ENCODE peak calls at places on chromosomes 5 and 9, in nine cellular contexts. One of them, this sample, is unnamed.

GRCh38 chr9:114119242-114120191 is 20.4 kb upstream of the KIF12 start:
- DNase-seq in adrenal gland: no peak
- DNase-seq in endothelial cell of umbilical vein: no peak
- DNase-seq in uterus: no peak
- DNase-seq in heart left ventricle: no peak
- DNase-seq in A549: no peak
- DNase-seq in stomach: no peak
- DNase-seq in breast epithelium: no peak
- DNase-seq in Peyer's patch: no peak
- DNase-seq in this sample: no peak

GRCh38 chr5:54087436-54087835 is 222.9 kb downstream of the ARL15 start:
- DNase-seq in adrenal gland: no peak
- DNase-seq in endothelial cell of umbilical vein: peak
- DNase-seq in uterus: no peak
- DNase-seq in heart left ventricle: no peak
- DNase-seq in A549: no peak
- DNase-seq in stomach: no peak
- DNase-seq in breast epithelium: no peak
- DNase-seq in Peyer's patch: no peak
- DNase-seq in this sample: no peak

GRCh38 chr9:6415266-6415665 is 2.3 kb downstream of the UHRF2 start:
- DNase-seq in adrenal gland: no peak
- DNase-seq in endothelial cell of umbilical vein: no peak
- DNase-seq in uterus: no peak
- DNase-seq in heart left ventricle: no peak
- DNase-seq in A549: no peak
- DNase-seq in stomach: no peak
- DNase-seq in breast epithelium: no peak
- DNase-seq in Peyer's patch: no peak
- DNase-seq in this sample: no peak

GRCh38 chr9:110058304-110058953 is 149.5 kb downstream of the C9orf152 start:
- DNase-seq in adrenal gland: peak
- DNase-seq in endothelial cell of umbilical vein: peak
- DNase-seq in uterus: no peak
- DNase-seq in heart left ventricle: no peak
- DNase-seq in A549: peak
- DNase-seq in stomach: peak
- DNase-seq in breast epithelium: no peak
- DNase-seq in Peyer's patch: peak
- DNase-seq in this sample: peak

GRCh38 chr9:116939605-116940004 is 252.5 kb downstream of the TRIM32 start:
- DNase-seq in adrenal gland: no peak
- DNase-seq in endothelial cell of umbilical vein: no peak
- DNase-seq in uterus: no peak
- DNase-seq in heart left ventricle: no peak
- DNase-seq in A549: no peak
- DNase-seq in stomach: no peak
- DNase-seq in breast epithelium: no peak
- DNase-seq in Peyer's patch: no peak
- DNase-seq in this sample: no peak

GRCh38 chr9:95874303-95874988 is 1.0 kb upstream of the ERCC6L2 start:
- DNase-seq in adrenal gland: peak
- DNase-seq in endothelial cell of umbilical vein: no peak
- DNase-seq in uterus: no peak
- DNase-seq in heart left ventricle: no peak
- DNase-seq in A549: peak
- DNase-seq in stomach: no peak
- DNase-seq in breast epithelium: no peak
- DNase-seq in Peyer's patch: no peak
- DNase-seq in this sample: no peak

GRCh38 chr5:4027335-4027734 is 431.7 kb downstream of the IRX1 start:
- DNase-seq in adrenal gland: no peak
- DNase-seq in endothelial cell of umbilical vein: peak
- DNase-seq in uterus: no peak
- DNase-seq in heart left ventricle: no peak
- DNase-seq in A549: no peak
- DNase-seq in stomach: no peak
- DNase-seq in breast epithelium: no peak
- DNase-seq in Peyer's patch: no peak
- DNase-seq in this sample: no peak

GRCh38 chr9:36328798-36329411 is 70.7 kb upstream of the GNE start:
- DNase-seq in adrenal gland: no peak
- DNase-seq in endothelial cell of umbilical vein: peak
- DNase-seq in uterus: peak
- DNase-seq in heart left ventricle: no peak
- DNase-seq in A549: peak
- DNase-seq in stomach: no peak
- DNase-seq in breast epithelium: no peak
- DNase-seq in Peyer's patch: peak
- DNase-seq in this sample: no peak

GRCh38 chr5:99063737-99064136 is 134.9 kb upstream of the CHD1 start:
- DNase-seq in adrenal gland: no peak
- DNase-seq in endothelial cell of umbilical vein: no peak
- DNase-seq in uterus: no peak
- DNase-seq in heart left ventricle: no peak
- DNase-seq in A549: no peak
- DNase-seq in stomach: no peak
- DNase-seq in breast epithelium: no peak
- DNase-seq in Peyer's patch: no peak
- DNase-seq in this sample: no peak

GRCh38 chr9:72586388-72587160 is 65.2 kb downstream of the TMC1 start:
- DNase-seq in adrenal gland: peak
- DNase-seq in endothelial cell of umbilical vein: peak
- DNase-seq in uterus: no peak
- DNase-seq in heart left ventricle: no peak
- DNase-seq in A549: peak
- DNase-seq in stomach: no peak
- DNase-seq in breast epithelium: no peak
- DNase-seq in Peyer's patch: no peak
- DNase-seq in this sample: no peak

GRCh38 chr9:38153152-38153909 is 84.3 kb upstream of the SHB start:
- DNase-seq in adrenal gland: no peak
- DNase-seq in endothelial cell of umbilical vein: no peak
- DNase-seq in uterus: no peak
- DNase-seq in heart left ventricle: no peak
- DNase-seq in A549: no peak
- DNase-seq in stomach: peak
- DNase-seq in breast epithelium: no peak
- DNase-seq in Peyer's patch: no peak
- DNase-seq in this sample: no peak

GRCh38 chr5:150161242-150162141 is 5.1 kb upstream of the CDX1 start:
- DNase-seq in adrenal gland: peak
- DNase-seq in endothelial cell of umbilical vein: peak
- DNase-seq in uterus: peak
- DNase-seq in heart left ventricle: peak
- DNase-seq in A549: peak
- DNase-seq in stomach: peak
- DNase-seq in breast epithelium: peak
- DNase-seq in Peyer's patch: peak
- DNase-seq in this sample: peak

GRCh38 chr9:105503873-105504272 is 54.1 kb upstream of the FKTN start:
- DNase-seq in adrenal gland: no peak
- DNase-seq in endothelial cell of umbilical vein: no peak
- DNase-seq in uterus: no peak
- DNase-seq in heart left ventricle: no peak
- DNase-seq in A549: no peak
- DNase-seq in stomach: no peak
- DNase-seq in breast epithelium: no peak
- DNase-seq in Peyer's patch: no peak
- DNase-seq in this sample: no peak

GRCh38 chr5:138714694-138715093 is 38.5 kb upstream of the CTNNA1 start:
- DNase-seq in adrenal gland: no peak
- DNase-seq in endothelial cell of umbilical vein: no peak
- DNase-seq in uterus: no peak
- DNase-seq in heart left ventricle: no peak
- DNase-seq in A549: no peak
- DNase-seq in stomach: no peak
- DNase-seq in breast epithelium: no peak
- DNase-seq in Peyer's patch: no peak
- DNase-seq in this sample: no peak

GRCh38 chr5:138713247-138713646 is 40.0 kb upstream of the CTNNA1 start:
- DNase-seq in adrenal gland: no peak
- DNase-seq in endothelial cell of umbilical vein: no peak
- DNase-seq in uterus: no peak
- DNase-seq in heart left ventricle: no peak
- DNase-seq in A549: no peak
- DNase-seq in stomach: no peak
- DNase-seq in breast epithelium: no peak
- DNase-seq in Peyer's patch: no peak
- DNase-seq in this sample: no peak

GRCh38 chr5:138716456-138716924 is 36.7 kb upstream of the CTNNA1 start:
- DNase-seq in adrenal gland: no peak
- DNase-seq in endothelial cell of umbilical vein: no peak
- DNase-seq in uterus: no peak
- DNase-seq in heart left ventricle: no peak
- DNase-seq in A549: peak
- DNase-seq in stomach: no peak
- DNase-seq in breast epithelium: no peak
- DNase-seq in Peyer's patch: no peak
- DNase-seq in this sample: no peak

GRCh38 chr5:138720840-138721239 is 32.4 kb upstream of the CTNNA1 start:
- DNase-seq in adrenal gland: no peak
- DNase-seq in endothelial cell of umbilical vein: no peak
- DNase-seq in uterus: no peak
- DNase-seq in heart left ventricle: no peak
- DNase-seq in A549: no peak
- DNase-seq in stomach: no peak
- DNase-seq in breast epithelium: no peak
- DNase-seq in Peyer's patch: no peak
- DNase-seq in this sample: no peak

DNA sequence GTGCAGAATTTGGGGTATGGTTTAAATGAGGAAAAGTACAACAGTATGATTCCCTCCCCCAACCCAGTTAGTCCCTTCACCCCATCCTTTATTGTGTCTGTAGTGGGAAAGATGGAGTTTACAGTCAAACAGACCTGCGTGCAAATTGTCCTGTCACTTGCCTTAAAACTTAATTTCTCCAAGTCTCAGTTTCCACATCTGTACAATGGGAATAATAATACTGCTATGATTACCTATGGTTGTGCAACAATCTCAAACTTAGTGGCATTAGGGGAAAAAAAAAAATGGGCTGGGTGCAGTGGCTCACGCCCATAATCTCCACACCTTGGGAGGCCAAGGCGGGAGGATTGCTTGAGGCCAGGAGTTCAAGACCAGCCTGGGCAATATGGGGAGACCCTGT is 35.8 kb upstream of the CTNNA1 start:
- DNase-seq in adrenal gland: no peak
- DNase-seq in endothelial cell of umbilical vein: no peak
- DNase-seq in uterus: no peak
- DNase-seq in heart left ventricle: no peak
- DNase-seq in A549: no peak
- DNase-seq in stomach: no peak
- DNase-seq in breast epithelium: no peak
- DNase-seq in Peyer's patch: no peak
- DNase-seq in this sample: no peak
- H3K27ac ChIP-seq in adrenal gland: no peak
- H3K27ac ChIP-seq in endothelial cell of umbilical vein: no peak
- H3K27ac ChIP-seq in uterus: no peak
- H3K27ac ChIP-seq in heart left ventricle: no peak
- H3K27ac ChIP-seq in A549: no peak
- H3K27ac ChIP-seq in stomach: no peak
- H3K27ac ChIP-seq in breast epithelium: no peak
- H3K27ac ChIP-seq in Peyer's patch: no peak
- H3K27ac ChIP-seq in this sample: no peak

GRCh38 chr9:97987490-97987889 is 4.3 kb downstream of the ANP32B start:
- DNase-seq in adrenal gland: no peak
- DNase-seq in endothelial cell of umbilical vein: no peak
- DNase-seq in uterus: no peak
- DNase-seq in heart left ventricle: no peak
- DNase-seq in A549: no peak
- DNase-seq in stomach: no peak
- DNase-seq in breast epithelium: no peak
- DNase-seq in Peyer's patch: no peak
- DNase-seq in this sample: no peak
- H3K4me3 ChIP-seq in adrenal gland: no peak
- H3K4me3 ChIP-seq in endothelial cell of umbilical vein: no peak
- H3K4me3 ChIP-seq in uterus: no peak
- H3K4me3 ChIP-seq in heart left ventricle: no peak
- H3K4me3 ChIP-seq in A549: no peak
- H3K4me3 ChIP-seq in stomach: no peak
- H3K4me3 ChIP-seq in breast epithelium: no peak
- H3K4me3 ChIP-seq in Peyer's patch: no peak
- H3K4me3 ChIP-seq in this sample: no peak

GRCh38 chr5:156581725-156582124 is 254.8 kb downstream of the SGCD start:
- DNase-seq in adrenal gland: no peak
- DNase-seq in endothelial cell of umbilical vein: no peak
- DNase-seq in uterus: no peak
- DNase-seq in heart left ventricle: peak
- DNase-seq in A549: no peak
- DNase-seq in stomach: no peak
- DNase-seq in breast epithelium: no peak
- DNase-seq in Peyer's patch: no peak
- DNase-seq in this sample: no peak
- TF ChIP-seq POLR2A in adrenal gland: no peak
- TF ChIP-seq POLR2A in endothelial cell of umbilical vein: no peak
- TF ChIP-seq POLR2A in uterus: no peak
- TF ChIP-seq POLR2A in heart left ventricle: no peak
- TF ChIP-seq POLR2A in A549: no peak
- TF ChIP-seq POLR2A in stomach: no peak
- TF ChIP-seq POLR2A in breast epithelium: no peak
- TF ChIP-seq POLR2A in Peyer's patch: no peak
- TF ChIP-seq POLR2A in this sample: no peak

DNA sequence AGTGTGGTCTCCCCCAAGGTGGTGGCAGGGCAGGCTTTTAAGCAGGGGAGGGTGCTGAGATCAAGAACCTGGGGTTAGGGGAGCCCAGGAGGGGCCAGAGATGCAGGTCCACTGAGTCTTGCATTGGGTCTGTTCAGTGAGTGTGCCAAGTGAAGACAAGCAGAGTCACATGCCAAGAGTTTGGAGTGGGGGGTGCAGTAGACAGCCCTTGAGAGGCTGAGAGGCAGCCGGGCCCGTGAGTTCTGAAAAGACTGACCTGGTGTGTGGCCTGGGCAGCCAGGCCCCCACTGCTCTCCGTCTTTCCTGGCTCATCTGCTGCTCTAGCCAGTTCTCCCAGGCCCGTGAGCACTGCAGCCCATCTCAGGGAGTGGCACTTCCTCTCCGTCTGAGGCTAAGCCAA is 120.0 kb downstream of the DAB2IP start:
- DNase-seq in adrenal gland: no peak
- DNase-seq in endothelial cell of umbilical vein: no peak
- DNase-seq in uterus: peak
- DNase-seq in heart left ventricle: peak
- DNase-seq in A549: no peak
- DNase-seq in stomach: no peak
- DNase-seq in breast epithelium: peak
- DNase-seq in Peyer's patch: no peak
- DNase-seq in this sample: no peak
- H3K27ac ChIP-seq in adrenal gland: no peak
- H3K27ac ChIP-seq in endothelial cell of umbilical vein: peak
- H3K27ac ChIP-seq in uterus: peak
- H3K27ac ChIP-seq in heart left ventricle: no peak
- H3K27ac ChIP-seq in A549: no peak
- H3K27ac ChIP-seq in stomach: peak
- H3K27ac ChIP-seq in breast epithelium: no peak
- H3K27ac ChIP-seq in Peyer's patch: no peak
- H3K27ac ChIP-seq in this sample: peak

DNA sequence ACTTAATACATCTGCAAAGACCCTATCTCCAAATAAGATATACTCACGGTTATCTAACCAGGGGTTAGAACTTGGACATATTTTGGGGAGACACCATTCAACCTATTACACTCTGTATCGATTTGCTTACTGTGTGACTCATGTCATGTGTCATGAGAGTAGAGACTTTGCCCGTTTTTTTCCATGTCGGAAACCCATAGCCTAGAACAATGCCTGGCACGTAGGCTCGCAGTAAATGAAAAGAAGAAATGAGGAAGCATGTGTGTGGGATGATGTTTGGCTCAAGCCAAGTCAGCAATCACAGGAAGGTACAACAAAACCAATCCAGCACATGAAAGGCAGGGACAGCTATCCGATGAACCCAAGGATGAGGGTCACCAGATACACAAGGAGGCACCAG is 94.6 kb upstream of the DNAH5 start:
- DNase-seq in adrenal gland: no peak
- DNase-seq in endothelial cell of umbilical vein: peak
- DNase-seq in uterus: no peak
- DNase-seq in heart left ventricle: no peak
- DNase-seq in A549: peak
- DNase-seq in stomach: no peak
- DNase-seq in breast epithelium: no peak
- DNase-seq in Peyer's patch: no peak
- DNase-seq in this sample: no peak
- H3K4me3 ChIP-seq in adrenal gland: no peak
- H3K4me3 ChIP-seq in endothelial cell of umbilical vein: no peak
- H3K4me3 ChIP-seq in uterus: no peak
- H3K4me3 ChIP-seq in heart left ventricle: no peak
- H3K4me3 ChIP-seq in A549: no peak
- H3K4me3 ChIP-seq in stomach: no peak
- H3K4me3 ChIP-seq in breast epithelium: no peak
- H3K4me3 ChIP-seq in Peyer's patch: no peak
- H3K4me3 ChIP-seq in this sample: no peak

This sample was measured in tibial nerve.